ENCODE peak calls at places on chromosomes 11 and 22, in four cellular contexts. W is H9, U is neural progenitor cell, S is PC-9. H is an unnamed sample.

GRCh38 chr11:697028-697491 is 1.4 kb downstream of the TMEM80 start:
- DNase-seq in U (no peak), W (no peak), S (peak), H (no peak)

GRCh38 chr11:70104961-70105360 is 26.8 kb downstream of the ANO1 start:
- DNase-seq in U (no peak), W (no peak), S (no peak), H (no peak)

GRCh38 chr11:76276773-76277155 is 70.5 kb upstream of the WNT11 start:
- DNase-seq in S (no peak), W (no peak), U (no peak), H (no peak)

GRCh38 chr11:122365545-122366380 is 249.7 kb upstream of the BLID start:
- DNase-seq in U (peak), S (no peak), W (no peak), H (no peak)

GRCh38 chr11:12118940-12119339 is 8.6 kb downstream of the MICAL2 start:
- DNase-seq in U (no peak), S (no peak), W (no peak), H (no peak)

GRCh38 chr22:20116376-20116950 is 559 bp downstream of the RANBP1 start:
- DNase-seq in S (no peak), W (no peak), U (peak), H (no peak)

GRCh38 chr11:2443881-2444300 is 423 bp downstream of the TRPM5 start:
- DNase-seq in W (no peak), S (no peak), U (peak), H (no peak)

GRCh38 chr11:74559110-74559933 is 33.1 kb upstream of the POLD3 start:
- DNase-seq in U (no peak), W (no peak), S (no peak), H (no peak)

GRCh38 chr11:59172345-59173079 is 580 bp downstream of the DTX4 start:
- DNase-seq in W (peak), S (peak), U (peak), H (no peak)

GRCh38 chr11:43397251-43397650 is 38.5 kb downstream of the TTC17 start:
- DNase-seq in S (no peak), W (no peak), U (no peak), H (no peak)

GRCh38 chr11:95359323-95359656 is 128.3 kb upstream of the SESN3 start:
- DNase-seq in U (no peak), W (no peak), S (no peak), H (no peak)

GRCh38 chr11:60860943-60861342 is 5.2 kb upstream of the PTGDR2 start:
- DNase-seq in W (no peak), U (no peak), S (no peak), H (no peak)

GRCh38 chr11:125874556-125875124 is 12.8 kb upstream of the HYLS1 start:
- DNase-seq in S (peak), U (peak), W (peak), H (peak)

GRCh38 chr11:31806944-31807790 is 4.0 kb downstream of the PAX6 start:
- DNase-seq in W (no peak), S (no peak), U (peak), H (no peak)

GRCh38 chr11:14668733-14669301 is 25.2 kb downstream of the PDE3B start:
- DNase-seq in W (no peak), U (no peak), S (no peak), H (no peak)

GRCh38 chr11:48094643-48095339 is 114.4 kb downstream of the PTPRJ start:
- DNase-seq in U (no peak), S (no peak), W (no peak), H (no peak)

GRCh38 chr11:30585067-30585891 is 874 bp downstream of the MPPED2 start:
- DNase-seq in U (peak), W (peak), S (no peak), H (peak)

GRCh38 chr22:27748355-27749168 is 53.0 kb downstream of the MN1 start:
- DNase-seq in U (peak), S (no peak), W (peak), H (peak)

GRCh38 chr22:28181332-28181731 is 262.3 kb upstream of the PITPNB start:
- DNase-seq in W (no peak), S (peak), U (no peak), H (no peak)

GRCh38 chr11:68263444-68264035 is 8.2 kb downstream of the C11orf24 start:
- DNase-seq in W (peak), U (no peak), S (no peak), H (no peak)

GRCh38 chr11:94402355-94402754 is 1.1 kb upstream of the GPR83 start:
- DNase-seq in S (peak), U (no peak), W (no peak), H (no peak)

GRCh38 chr22:44532466-44533025 is 34.5 kb upstream of the RTL6 start:
- DNase-seq in S (no peak), W (no peak), U (no peak), H (no peak)

GRCh38 chr11:20023082-20023426 is 137.2 kb downstream of the DBX1 start:
- DNase-seq in U (no peak), S (no peak), W (no peak), H (no peak)

GRCh38 chr22:45927059-45927458 is 49.9 kb downstream of the WNT7B start:
- DNase-seq in U (no peak), W (no peak), S (no peak), H (no peak)

GRCh38 chr11:72642815-72643511 is 31.3 kb downstream of the PDE2A start:
- DNase-seq in W (peak), U (peak), S (no peak), H (peak)

GRCh38 chr11:92888701-92889100 is 80.8 kb upstream of the MTNR1B start:
- DNase-seq in U (no peak), S (no peak), W (no peak), H (no peak)

GRCh38 chr11:74462009-74462408 is 5.3 kb downstream of the KCNE3 start:
- DNase-seq in U (peak), W (no peak), S (no peak), H (no peak)

GRCh38 chr22:49349181-49349835 is 478.4 kb downstream of the BRD1 start:
- DNase-seq in W (peak), S (no peak), U (no peak), H (no peak)

GRCh38 chr22:43230983-43231723 is 44.2 kb upstream of the TTLL12 start:
- DNase-seq in U (peak), W (peak), S (no peak), H (peak)

GRCh38 chr11:35717043-35717442 is 54.5 kb downstream of the TRIM44 start:
- DNase-seq in U (peak), W (peak), S (no peak), H (no peak)

GRCh38 chr11:117020873-117021564 is 77.2 kb downstream of the SIK3 start:
- DNase-seq in U (no peak), S (no peak), W (no peak), H (no peak)

GRCh38 chr11:67119577-67120391 is 721 bp downstream of the KDM2A start:
- DNase-seq in S (no peak), U (peak), W (no peak), H (peak)

GRCh38 chr22:49257551-49257951 is 570.1 kb downstream of the BRD1 start:
- DNase-seq in U (no peak), S (no peak), W (peak), H (no peak)

GRCh38 chr11:3857628-3858027 is 2.2 kb downstream of the STIM1 start:
- DNase-seq in W (no peak), U (no peak), S (no peak), H (no peak)

DNA sequence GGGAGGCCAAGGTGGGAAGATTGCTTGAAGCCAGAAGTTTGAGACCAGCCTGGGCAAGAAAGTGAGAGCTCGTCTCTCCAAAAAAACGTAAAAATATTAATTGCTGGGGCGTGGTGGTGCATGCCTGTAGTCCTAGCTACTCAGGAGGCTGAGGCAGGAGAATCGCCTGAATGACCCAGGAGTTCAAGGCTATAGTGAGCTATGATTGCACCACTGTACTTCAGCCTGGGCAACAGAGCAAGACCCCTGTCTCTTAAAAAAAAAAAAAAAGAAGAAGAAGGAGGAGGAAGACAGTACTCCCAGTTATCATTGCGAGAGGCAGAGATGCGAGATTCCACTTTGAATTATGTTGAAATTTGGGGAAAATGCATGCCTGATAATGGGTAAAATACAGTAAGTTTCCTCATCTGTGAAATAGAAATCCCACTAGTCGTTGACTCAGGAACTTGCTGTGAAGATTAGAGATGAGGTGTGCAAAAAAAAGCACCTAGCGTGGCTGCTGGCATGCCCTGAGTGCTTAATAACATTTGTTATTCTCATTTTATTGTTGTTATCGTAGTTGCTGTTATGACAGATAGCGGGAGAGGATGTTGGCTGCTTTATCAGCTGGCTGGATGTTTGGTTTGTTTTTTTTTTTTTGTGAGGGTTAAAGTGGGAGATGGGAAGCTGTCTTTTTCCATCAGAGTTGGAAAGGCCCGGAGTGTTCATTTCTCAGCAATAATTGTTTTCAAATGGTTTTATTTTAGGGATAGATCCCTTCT is 33.5 kb downstream of the BCR start:
- DNase-seq in U (no peak), W (no peak), S (no peak), H (no peak)
- H3K4me2 ChIP-seq in U (no peak), W (no peak), S (no peak), H (no peak)

GRCh38 chr11:45079567-45079942 is 66.9 kb upstream of the PRDM11 start:
- DNase-seq in W (no peak), U (no peak), S (no peak), H (no peak)

GRCh38 chr11:45078236-45079074 is 68.0 kb upstream of the PRDM11 start:
- DNase-seq in W (no peak), U (no peak), S (no peak), H (no peak)

GRCh38 chr11:45082744-45083543 is 63.5 kb upstream of the PRDM11 start:
- DNase-seq in S (no peak), W (no peak), U (no peak), H (no peak)

GRCh38 chr11:45079075-45079444 is 67.4 kb upstream of the PRDM11 start:
- DNase-seq in U (peak), W (no peak), S (no peak), H (no peak)

GRCh38 chr11:45079943-45080719 is 66.3 kb upstream of the PRDM11 start:
- DNase-seq in S (no peak), U (no peak), W (no peak), H (no peak)
- H2AFZ ChIP-seq in S (no peak), U (peak), W (no peak), H (peak)

GRCh38 chr22:50467773-50468440 is 6.9 kb downstream of the SBF1 start:
- DNase-seq in U (no peak), W (no peak), S (no peak), H (no peak)
- H3K4me2 ChIP-seq in U (no peak), W (no peak), S (no peak), H (no peak)

GRCh38 chr22:32696089-32696488 is 105.4 kb upstream of the TIMP3 start:
- DNase-seq in U (no peak), W (no peak), S (peak), H (no peak)

GRCh38 chr22:32698926-32699619 is 102.4 kb upstream of the TIMP3 start:
- DNase-seq in W (no peak), U (no peak), S (no peak), H (no peak)

GRCh38 chr22:32697331-32697995 is 104.0 kb upstream of the TIMP3 start:
- DNase-seq in S (no peak), W (no peak), U (no peak), H (no peak)

GRCh38 chr22:32695451-32695891 is 106.0 kb upstream of the TIMP3 start:
- DNase-seq in U (no peak), W (no peak), S (peak), H (no peak)

DNA sequence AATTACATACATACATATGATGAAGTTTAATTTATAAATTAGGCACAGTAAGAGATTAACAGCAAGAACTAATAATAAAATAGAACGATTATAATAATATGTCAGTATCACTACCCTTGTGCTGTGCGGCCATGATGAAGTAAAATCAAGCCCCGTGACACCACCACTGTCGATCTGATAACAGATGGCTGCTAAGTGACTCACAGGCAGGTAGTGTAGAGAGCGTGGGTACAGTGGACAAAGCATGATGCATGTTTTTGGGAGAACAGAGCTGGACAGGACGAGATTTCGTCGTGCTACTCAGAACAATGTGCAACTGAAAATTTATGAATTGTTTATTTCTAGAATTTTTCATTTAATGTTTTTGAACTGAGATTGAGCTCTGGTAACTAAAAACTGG is 108.4 kb upstream of the TIMP3 start:
- DNase-seq in U (no peak), S (peak), W (no peak), H (no peak)
- H2AFZ ChIP-seq in U (no peak), S (no peak), W (no peak), H (no peak)

DNA sequence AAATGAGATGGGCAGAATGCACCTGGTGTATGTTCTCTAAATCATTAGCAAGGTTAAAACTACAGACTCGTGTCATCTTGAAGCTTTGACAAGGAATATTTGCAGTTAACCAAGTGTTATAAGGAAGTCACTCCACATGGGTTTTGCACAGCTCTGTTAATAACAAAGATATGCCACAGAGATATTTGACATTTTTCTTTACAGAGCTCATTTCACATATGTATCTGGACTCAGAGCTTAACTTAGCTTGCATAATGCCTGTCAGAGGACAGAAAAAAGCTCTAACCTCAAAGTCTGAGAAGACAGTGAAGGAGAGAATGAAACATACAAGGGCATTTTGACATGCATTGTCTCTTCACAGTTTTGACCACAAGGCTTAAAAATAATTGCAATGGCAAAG is 105.5 kb downstream of the C11orf87 start:
- DNase-seq in S (no peak), W (no peak), U (no peak), H (no peak)
- H3K4me2 ChIP-seq in S (no peak), W (no peak), U (no peak), H (no peak)

DNA sequence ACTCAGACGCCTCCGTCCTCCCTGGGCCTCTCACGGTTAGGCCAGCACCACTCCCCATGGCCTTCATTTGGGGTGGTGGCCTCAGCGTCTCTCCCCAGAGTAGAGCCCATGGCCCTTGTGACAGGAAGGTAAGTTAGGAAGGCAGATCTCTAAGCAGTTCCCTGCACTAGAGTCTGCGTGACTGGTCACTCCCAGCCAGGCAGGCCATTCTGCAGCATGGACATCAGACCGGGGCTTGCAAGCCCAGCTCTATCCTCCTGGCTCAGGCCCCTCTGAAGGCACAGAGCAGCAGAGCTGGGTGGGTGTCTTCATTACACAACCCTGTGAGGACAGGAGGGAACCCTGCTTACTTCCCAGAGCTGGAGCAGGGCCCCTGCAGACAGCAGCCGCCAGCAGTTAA is 77.4 kb downstream of the PIWIL3 start:
- DNase-seq in W (no peak), S (no peak), U (no peak), H (no peak)
- H2AFZ ChIP-seq in W (no peak), S (no peak), U (peak), H (peak)

H was measured in neuronal stem cell.